ENCODE peak calls at places on chromosomes 5 and 9, in six cellular contexts. H is GM13977; U is activated naive CD4-positive, alpha-beta T cell treated with anti-CD3 and anti-CD28 coated beads, Interleukin-2, amount 10 ng/mL, durations not matched to agents 7 days and 5 days; X is transverse colon; W is NK-92 treated with Interleukin-12 subunit alpha and Interleukin-12 subunit beta, amount 100 ng/mL, for 24 hours; Y is iPS-NIHi11. C is an unnamed sample.

GRCh38 chr5:178145965-178146820 is 7.5 kb downstream of the NHP2 start:
- DNase-seq in W (peak; percentile 14), Y (peak; percentile 87), U (peak; percentile 85), H (peak; percentile 82), X (peak; percentile 79), C (peak; percentile 61)

GRCh38 chr9:129836342-129837007 is 1.2 kb downstream of the USP20 start:
- DNase-seq in X (peak; percentile 26), U (peak; percentile 64), Y (no peak), H (peak; percentile 49), W (no peak), C (no peak)

GRCh38 chr9:35385042-35385441 is 104.9 kb upstream of the RUSC2 start:
- DNase-seq in X (no peak), Y (peak; percentile 34), U (no peak), H (no peak), W (no peak), C (no peak)

GRCh38 chr9:134922932-134923240 is 5.2 kb upstream of the FCN1 start:
- DNase-seq in Y (no peak), X (no peak), U (no peak), H (no peak), W (no peak), C (no peak)

GRCh38 chr5:143262393-143263174 is 140.9 kb downstream of the NR3C1 start:
- DNase-seq in H (no peak), U (no peak), Y (no peak), X (no peak), W (no peak), C (no peak)

GRCh38 chr5:141149812-141150211 is at the start of gene PCDHB6:
- DNase-seq in Y (no peak), W (no peak), H (no peak), U (no peak), X (no peak), C (no peak)

GRCh38 chr5:124746916-124747769 is 704 bp upstream of the ZNF608 start:
- DNase-seq in U (no peak), X (peak; percentile 83), W (no peak), H (peak; percentile 54), Y (peak; percentile 62), C (no peak)

GRCh38 chr5:113675166-113675565 is 161.7 kb downstream of the YTHDC2 start:
- DNase-seq in U (no peak), H (no peak), W (no peak), X (no peak), Y (no peak), C (no peak)

GRCh38 chr9:78115073-78115472 is 83.5 kb upstream of the GNAQ start:
- DNase-seq in X (no peak), U (no peak), Y (peak; percentile 54), W (no peak), H (peak; percentile 17), C (no peak)

GRCh38 chr5:57033103-57033502 is 81.2 kb upstream of the MIER3 start:
- DNase-seq in X (peak; percentile 91), H (no peak), Y (no peak), U (no peak), W (no peak), C (no peak)

GRCh38 chr9:131839281-131840084 is 99.6 kb upstream of the RAPGEF1 start:
- DNase-seq in U (peak; percentile 74), H (no peak), X (peak; percentile 22), Y (no peak), W (peak; percentile 32), C (no peak)

GRCh38 chr5:157665467-157666085 is 5.8 kb upstream of the C5orf52 start:
- DNase-seq in Y (no peak), W (no peak), H (no peak), X (no peak), U (no peak), C (no peak)

GRCh38 chr5:173591300-173591622 is 25.2 kb downstream of the BOD1 start:
- DNase-seq in H (no peak), U (no peak), X (no peak), Y (no peak), W (no peak), C (no peak)

GRCh38 chr9:93357649-93358048 is 93.8 kb upstream of the FAM120A start:
- DNase-seq in X (no peak), U (peak; percentile 41), Y (no peak), W (no peak), H (peak; percentile 39), C (no peak)

GRCh38 chr5:108919591-108920326 is 172.1 kb downstream of the FER start:
- DNase-seq in U (no peak), X (no peak), H (peak; percentile 22), Y (no peak), W (no peak), C (no peak)

GRCh38 chr5:72760259-72760658 is 56.2 kb upstream of the TNPO1 start:
- DNase-seq in H (no peak), Y (no peak), U (no peak), W (no peak), X (no peak), C (no peak)

GRCh38 chr5:138243794-138244193 is 30.6 kb downstream of the GFRA3 start:
- DNase-seq in U (no peak), W (no peak), X (no peak), Y (no peak), H (no peak), C (no peak)

GRCh38 chr5:170302729-170303501 is 5.3 kb upstream of the LCP2 start:
- DNase-seq in X (no peak), Y (peak; percentile 70), H (peak; percentile 69), U (peak; percentile 83), W (peak; percentile 58), C (peak; percentile 31)

GRCh38 chr5:168085321-168086040 is 206.0 kb upstream of the WWC1 start:
- DNase-seq in W (no peak), H (no peak), Y (no peak), U (no peak), X (no peak), C (no peak)

GRCh38 chr9:8802242-8802641 is 1002.7 kb upstream of the DMAC1 start:
- DNase-seq in X (peak; percentile 13), Y (no peak), W (no peak), H (no peak), U (no peak), C (no peak)

GRCh38 chr9:38720083-38720755 is at the start of gene FAM240B:
- DNase-seq in X (no peak), U (no peak), H (no peak), W (no peak), Y (no peak), C (no peak)

GRCh38 chr5:1088726-1089125 is 23.1 kb downstream of the SLC12A7 start:
- DNase-seq in X (no peak), Y (no peak), H (no peak), W (no peak), U (no peak), C (no peak)

GRCh38 chr9:12778389-12778788 is 3.6 kb downstream of the LURAP1L start:
- DNase-seq in Y (no peak), X (no peak), U (no peak), W (no peak), H (no peak), C (no peak)

GRCh38 chr9:138115506-138115905 is 237.9 kb downstream of the CACNA1B start:
- DNase-seq in X (no peak), Y (no peak), U (peak; percentile 10), H (no peak), W (no peak), C (no peak)

GRCh38 chr9:113737414-113738271 is 138.5 kb upstream of the ZNF618 start:
- DNase-seq in H (peak; percentile 44), Y (peak; percentile 79), W (peak; percentile 7), X (peak; percentile 32), U (peak; percentile 35), C (no peak)

GRCh38 chr5:91022518-91022917 is 360.6 kb downstream of the ARRDC3 start:
- DNase-seq in U (no peak), H (no peak), X (peak; percentile 13), W (no peak), Y (no peak), C (no peak)

GRCh38 chr5:164277720-164278119 is 772.3 kb downstream of the MAT2B start:
- DNase-seq in Y (no peak), H (no peak), X (no peak), W (no peak), U (no peak), C (no peak)

GRCh38 chr5:154394328-154394727 is 51.5 kb upstream of the SAP30L start:
- DNase-seq in Y (no peak), W (no peak), H (no peak), X (peak; percentile 65), U (no peak), C (no peak)

GRCh38 chr9:97529363-97530076 is 28.1 kb downstream of the TMOD1 start:
- DNase-seq in X (no peak), Y (no peak), W (no peak), U (no peak), H (peak; percentile 71), C (no peak)

GRCh38 chr9:120410925-120411501 is 169.0 kb downstream of the CDK5RAP2 start:
- DNase-seq in Y (no peak), X (no peak), W (no peak), H (no peak), U (no peak), C (no peak)

GRCh38 chr9:70510157-70510770 is 95.8 kb upstream of the KLF9 start:
- DNase-seq in H (peak; percentile 14), W (no peak), U (peak; percentile 36), X (peak; percentile 49), Y (peak; percentile 58), C (no peak)

GRCh38 chr9:71121275-71122168 is at the start of gene TRPM3:
- DNase-seq in U (no peak), X (no peak), Y (peak; percentile 38), H (no peak), W (no peak), C (no peak)

GRCh38 chr5:80964919-80965318 is 4.8 kb downstream of the RASGRF2 start:
- DNase-seq in W (no peak), H (no peak), U (no peak), Y (no peak), X (no peak), C (no peak)

GRCh38 chr9:121817476-121817875 is 166.0 kb downstream of the DAB2IP start:
- DNase-seq in X (no peak), H (no peak), U (no peak), Y (no peak), W (no peak), C (no peak)

GRCh38 chr5:128225245-128226030 is 141.9 kb downstream of the SLC12A2 start:
- DNase-seq in H (no peak), U (no peak), X (no peak), W (no peak), Y (no peak), C (no peak)

C was measured in central memory CD8-positive, alpha-beta T cell.